ENCODE peak calls at places on chromosomes 4 and X, in nine cellular contexts. B, S, P, T, I, D, U, H and L are unnamed samples.

GRCh38 chr4:107721436-107722090 is 1.5 kb upstream of the PAPSS1 start:
- DNase-seq in D (peak), P (no peak), I (no peak), B (peak), T (no peak), H (no peak), S (no peak), U (peak), L (peak)

GRCh38 chr4:151563194-151563593 is 154.2 kb downstream of the FHIP1A start:
- DNase-seq in H (no peak), B (no peak), S (no peak), D (no peak), U (no peak), I (no peak), P (no peak), T (no peak), L (no peak)

GRCh38 chrX:109967151-109967550 is 35.8 kb upstream of the TMEM164 start:
- DNase-seq in I (no peak), D (no peak), S (no peak), T (no peak), B (no peak), H (no peak), U (no peak), P (no peak), L (no peak)

GRCh38 chr4:85522836-85523235 is 47.9 kb downstream of the ARHGAP24 start:
- DNase-seq in T (no peak), P (no peak), H (no peak), D (no peak), U (no peak), S (no peak), I (no peak), B (no peak), L (peak)

GRCh38 chr4:150769235-150769634 is 187.3 kb downstream of the MAB21L2 start:
- DNase-seq in U (no peak), I (no peak), S (peak), D (no peak), H (no peak), B (no peak), P (peak), T (peak), L (no peak)

GRCh38 chr4:166941629-166942028 is 292.7 kb downstream of the SPOCK3 start:
- DNase-seq in S (peak), I (no peak), D (no peak), U (no peak), T (no peak), B (no peak), H (no peak), P (peak), L (no peak)

GRCh38 chrX:132040066-132040465 is 17.0 kb downstream of the STK26 start:
- DNase-seq in P (no peak), D (no peak), H (no peak), S (no peak), B (no peak), I (no peak), U (no peak), T (peak), L (no peak)

GRCh38 chrX:13868481-13869040 is 51.7 kb upstream of the GPM6B start:
- DNase-seq in I (no peak), T (no peak), B (no peak), D (no peak), S (no peak), U (no peak), P (no peak), H (no peak), L (peak)

GRCh38 chrX:24034485-24034884 is 7.5 kb upstream of the KLHL15 start:
- DNase-seq in B (no peak), P (no peak), D (no peak), I (no peak), H (no peak), U (no peak), T (no peak), S (no peak), L (no peak)

GRCh38 chr4:29423836-29424721 is 1296.1 kb upstream of the PCDH7 start:
- DNase-seq in H (no peak), T (no peak), I (no peak), D (no peak), P (peak), B (no peak), U (no peak), S (peak), L (peak)

GRCh38 chrX:9767375-9767774 is 1.7 kb upstream of the GPR143 start:
- DNase-seq in U (peak), D (no peak), H (no peak), P (no peak), B (peak), S (no peak), I (no peak), T (no peak), L (no peak)

GRCh38 chr4:189202182-189202868 is 738.3 kb upstream of the FRG1 start:
- DNase-seq in I (peak), U (peak), T (peak), P (peak), H (peak), B (peak), D (peak), S (peak), L (peak)

GRCh38 chrX:10098235-10098819 is 58.4 kb upstream of the CLCN4 start:
- DNase-seq in B (no peak), H (no peak), U (peak), P (no peak), T (no peak), I (no peak), D (no peak), S (no peak), L (no peak)

GRCh38 chr4:7241587-7242125 is 49.3 kb downstream of the SORCS2 start:
- DNase-seq in S (no peak), D (no peak), I (no peak), H (no peak), B (no peak), U (no peak), P (no peak), T (no peak), L (no peak)

DNA sequence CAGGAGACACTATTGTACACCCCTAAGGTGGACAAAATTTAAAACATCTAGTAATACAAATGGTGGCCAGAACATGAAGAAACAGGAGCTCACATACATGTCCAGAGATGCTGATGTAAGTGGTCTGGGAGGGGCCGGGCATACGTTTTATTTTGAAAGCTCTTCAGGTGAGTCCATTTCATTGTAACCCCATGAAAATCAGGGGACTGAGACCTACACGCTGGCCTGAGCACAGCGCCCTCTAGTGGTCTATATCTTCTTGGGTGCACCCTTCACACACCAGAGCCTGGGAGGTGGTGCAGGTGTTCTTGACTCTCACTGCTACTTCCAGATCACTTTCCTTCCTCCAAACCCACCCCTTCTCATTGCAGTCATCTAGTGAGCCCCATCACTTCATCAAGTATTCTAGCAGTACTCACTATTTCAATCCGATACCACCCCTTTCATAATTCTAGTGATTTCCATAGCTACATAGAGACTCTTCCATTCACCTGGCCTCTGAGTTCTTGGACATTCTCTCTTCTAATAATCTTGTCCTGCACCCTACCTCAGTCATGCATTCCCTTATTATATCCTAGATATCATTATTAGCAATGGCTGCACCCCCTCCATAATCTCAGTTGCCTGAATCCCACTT is 4.3 kb upstream of the TLR6 start:
- DNase-seq in P (peak), U (peak), T (peak), I (peak), S (peak), B (peak), H (peak), D (peak), L (peak)
- TF ChIP-seq CTCF in P (peak), U (peak), T (peak), I (peak), S (peak), B (peak), H (peak), D (peak), L (peak)

GRCh38 chr4:130814896-130815295 is 1718.9 kb downstream of the C4orf33 start:
- DNase-seq in S (no peak), U (peak), P (no peak), T (no peak), B (no peak), D (no peak), H (no peak), I (no peak), L (no peak)

GRCh38 chr4:130808492-130808891 is 1712.5 kb downstream of the C4orf33 start:
- DNase-seq in B (no peak), P (peak), T (no peak), H (no peak), U (peak), D (no peak), S (peak), I (no peak), L (peak)

GRCh38 chr4:130812117-130812765 is 1716.3 kb downstream of the C4orf33 start:
- DNase-seq in H (no peak), P (no peak), I (no peak), S (no peak), B (no peak), U (no peak), D (no peak), T (no peak), L (no peak)
- TF ChIP-seq CTCF in H (no peak), P (no peak), I (no peak), S (no peak), B (no peak), U (no peak), D (no peak), T (no peak), L (no peak)

GRCh38 chr4:173227753-173228152 is 59.1 kb downstream of the GALNT7 start:
- DNase-seq in S (no peak), H (no peak), B (no peak), U (no peak), T (peak), D (no peak), I (no peak), P (no peak), L (no peak)

GRCh38 chr4:173237152-173237551 is 68.5 kb downstream of the GALNT7 start:
- DNase-seq in B (no peak), D (no peak), U (no peak), S (no peak), T (no peak), I (no peak), P (no peak), H (no peak), L (no peak)

GRCh38 chr4:173230077-173230476 is 61.5 kb downstream of the GALNT7 start:
- DNase-seq in I (no peak), B (no peak), S (no peak), U (no peak), D (no peak), P (no peak), T (no peak), H (no peak), L (peak)

GRCh38 chr4:173235050-173235449 is 66.4 kb downstream of the GALNT7 start:
- DNase-seq in H (no peak), B (no peak), P (no peak), S (no peak), D (no peak), T (no peak), U (no peak), I (no peak), L (no peak)

DNA sequence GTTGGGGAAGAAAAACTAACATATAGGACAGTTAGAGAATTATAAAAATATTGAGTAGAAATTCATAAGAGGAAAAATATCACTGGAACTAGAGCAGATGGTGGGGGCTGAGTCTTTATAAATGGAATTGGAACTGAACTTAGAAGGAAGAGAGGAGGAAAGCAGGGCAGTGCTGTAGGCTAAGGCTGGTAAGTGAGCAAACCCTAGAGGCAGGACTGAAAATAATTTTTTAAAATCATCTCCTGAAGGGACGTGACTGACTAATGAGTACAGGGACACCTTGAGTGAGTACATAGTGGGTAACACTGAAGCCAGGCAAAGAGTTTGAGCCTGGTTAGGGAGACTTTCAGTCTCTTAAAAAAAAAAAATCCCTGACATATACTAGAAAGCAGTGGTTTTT is 63.3 kb downstream of the GALNT7 start:
- DNase-seq in U (no peak), S (peak), I (no peak), D (no peak), H (no peak), T (peak), P (no peak), B (no peak), L (peak)
- TF ChIP-seq CTCF in U (peak), S (peak), I (peak), D (no peak), H (no peak), T (peak), P (peak), B (peak), L (peak)

GRCh38 chrX:19019996-19020395 is 36.1 kb upstream of the PHKA2 start:
- DNase-seq in T (no peak), D (no peak), P (no peak), S (no peak), I (no peak), H (no peak), B (no peak), U (no peak), L (no peak)

DNA sequence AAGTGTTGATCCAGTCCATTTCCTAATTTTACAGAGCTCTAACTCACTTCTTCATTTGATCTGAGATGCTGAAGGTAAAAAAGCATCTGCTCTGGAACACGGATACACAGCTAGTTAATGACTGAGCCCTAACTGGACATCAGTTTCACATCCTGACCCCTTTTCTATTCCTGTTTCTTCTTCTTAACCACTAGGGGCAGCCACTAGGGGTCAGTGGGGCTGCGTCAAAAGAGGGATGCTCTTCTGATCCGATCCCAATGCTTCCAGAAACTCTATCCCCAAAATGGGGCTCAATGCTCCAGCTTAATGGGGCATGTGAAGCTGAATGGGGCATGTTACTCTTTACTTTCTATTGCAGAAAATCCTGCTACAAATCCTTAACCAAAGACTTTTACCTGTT is 33.4 kb upstream of the PHKA2 start:
- DNase-seq in D (peak), U (peak), P (no peak), S (peak), T (peak), B (peak), I (no peak), H (no peak), L (peak)
- TF ChIP-seq CTCF in D (no peak), U (peak), P (peak), S (peak), T (peak), B (peak), I (peak), H (peak), L (peak)

GRCh38 chrX:19440713-19441112 is 74.6 kb downstream of the MAP3K15 start:
- DNase-seq in T (peak), I (no peak), H (no peak), P (no peak), D (no peak), B (no peak), S (no peak), U (no peak), L (peak)

GRCh38 chrX:19448077-19448476 is 67.2 kb downstream of the MAP3K15 start:
- DNase-seq in D (no peak), B (peak), I (no peak), H (no peak), U (no peak), S (peak), P (no peak), T (no peak), L (no peak)

GRCh38 chrX:19446397-19446796 is 68.9 kb downstream of the MAP3K15 start:
- DNase-seq in S (no peak), I (no peak), B (no peak), D (no peak), P (no peak), U (no peak), H (no peak), T (peak), L (no peak)

GRCh38 chrX:19443886-19444530 is 71.3 kb downstream of the MAP3K15 start:
- DNase-seq in U (no peak), B (no peak), I (no peak), H (no peak), D (no peak), T (no peak), S (no peak), P (no peak), L (no peak)
- TF ChIP-seq CTCF in U (no peak), B (peak), I (no peak), H (no peak), D (no peak), T (no peak), S (no peak), P (no peak), L (no peak)

DNA sequence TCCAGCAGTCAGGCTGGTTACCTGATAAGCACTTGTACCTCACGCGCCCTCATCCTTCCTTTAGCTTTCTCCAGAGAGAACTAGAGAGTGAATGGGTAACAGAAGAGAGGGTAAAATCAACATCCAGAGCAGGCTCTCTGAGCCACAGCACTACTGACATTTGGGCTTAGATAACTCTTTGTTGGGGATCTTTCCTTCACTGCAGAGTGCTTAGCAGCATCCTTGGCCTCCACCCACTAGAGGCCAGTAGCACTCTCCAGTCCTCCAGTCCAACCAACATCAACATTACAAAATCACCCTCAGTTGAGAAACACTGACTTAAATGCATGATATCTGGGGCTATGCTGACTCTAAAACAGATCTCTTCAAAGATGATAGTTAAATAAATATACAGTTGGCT is 220.7 kb downstream of the TACR3 start:
- DNase-seq in I (no peak), B (no peak), P (no peak), U (no peak), H (no peak), S (no peak), T (no peak), D (no peak), L (no peak)
- TF ChIP-seq CTCF in I (no peak), B (peak), P (peak), U (peak), H (no peak), S (no peak), T (no peak), D (no peak), L (peak)